ENCODE peak calls at places on chromosomes 3 and 15, in six cellular contexts. O, Y, A, C, D and T are unnamed samples.

GRCh38 chr15:22918056-22918455 is 62.1 kb downstream of the CYFIP1 start:
- DNase-seq in A (no peak), D (no peak), C (no peak), Y (no peak), O (no peak), T (no peak)

GRCh38 chr15:90261811-90262210 is 3.7 kb upstream of the NGRN start:
- DNase-seq in C (no peak), O (no peak), D (no peak), A (no peak), Y (no peak), T (no peak)

GRCh38 chr15:29788433-29789034 is 33.7 kb downstream of the TJP1 start:
- DNase-seq in D (no peak), A (no peak), C (no peak), Y (no peak), O (no peak), T (no peak)

GRCh38 chr3:32181370-32181769 is 57.1 kb upstream of the CMTM8 start:
- DNase-seq in A (no peak), D (no peak), O (no peak), Y (no peak), C (no peak), T (no peak)

GRCh38 chr15:50304856-50305255 is 39.3 kb upstream of the HDC start:
- DNase-seq in A (no peak), C (no peak), Y (no peak), O (no peak), D (no peak), T (no peak)

GRCh38 chr3:133890972-133891644 is 4.6 kb downstream of the RAB6B start:
- DNase-seq in A (no peak), O (no peak), D (no peak), C (peak; percentile 36), Y (no peak), T (no peak)

GRCh38 chr15:73876779-73877178 is 3.4 kb downstream of the TBC1D21 start:
- DNase-seq in O (no peak), D (no peak), C (no peak), Y (no peak), A (no peak), T (no peak)

GRCh38 chr15:40436116-40436891 is 4.4 kb upstream of the BAHD1 start:
- DNase-seq in D (no peak), Y (no peak), O (peak; percentile 72), C (peak; percentile 77), A (no peak), T (no peak)

GRCh38 chr15:38111070-38111469 is 141.6 kb upstream of the SPRED1 start:
- DNase-seq in Y (no peak), D (no peak), O (no peak), C (no peak), A (no peak), T (no peak)

GRCh38 chr3:153614563-153614962 is 452.5 kb downstream of the RAP2B start:
- DNase-seq in Y (no peak), D (no peak), C (no peak), A (no peak), O (no peak), T (no peak)

GRCh38 chr3:42702982-42703694 is 540 bp upstream of the HHATL start:
- DNase-seq in O (no peak), D (no peak), Y (no peak), A (peak; percentile 4), C (peak; percentile 39), T (no peak)

GRCh38 chr3:155958676-155959075 is 88.2 kb downstream of the GMPS start:
- DNase-seq in A (no peak), Y (no peak), C (no peak), O (no peak), D (no peak), T (no peak)

GRCh38 chr15:99442268-99442897 is 123.4 kb upstream of the MEF2A start:
- DNase-seq in O (no peak), C (no peak), D (no peak), A (no peak), Y (no peak), T (no peak)

GRCh38 chr3:158495503-158495902 is 75.5 kb upstream of the MLF1 start:
- DNase-seq in D (no peak), O (no peak), C (no peak), Y (no peak), A (no peak), T (no peak)

GRCh38 chr15:71559098-71559497 is 251.3 kb upstream of the NR2E3 start:
- DNase-seq in D (no peak), O (no peak), C (no peak), Y (no peak), A (no peak), T (no peak)

GRCh38 chr3:183253961-183254815 is 1.1 kb downstream of the B3GNT5 start:
- DNase-seq in Y (no peak), D (no peak), O (peak; percentile 46), A (peak; percentile 13), C (peak; percentile 78), T (peak; percentile 25)

GRCh38 chr3:186123012-186123411 is 14.1 kb upstream of the ETV5 start:
- DNase-seq in A (no peak), D (no peak), Y (no peak), O (no peak), C (no peak), T (no peak)

GRCh38 chr3:160701490-160701889 is 24.5 kb downstream of the ARL14 start:
- DNase-seq in O (no peak), C (no peak), Y (no peak), A (no peak), D (no peak), T (no peak)

GRCh38 chr3:168250415-168250861 is 154.7 kb upstream of the GOLIM4 start:
- DNase-seq in Y (no peak), O (no peak), A (peak; percentile 11), D (no peak), C (no peak), T (no peak)

GRCh38 chr3:183464480-183464879 is 36.1 kb upstream of the MCF2L2 start:
- DNase-seq in C (no peak), D (peak; percentile 78), O (no peak), Y (no peak), A (no peak), T (no peak)

GRCh38 chr3:62538706-62539356 is 165.5 kb upstream of the FEZF2 start:
- DNase-seq in Y (no peak), A (no peak), O (no peak), C (no peak), D (no peak), T (no peak)

GRCh38 chr3:139534444-139534812 is 5.1 kb downstream of the RBP1 start:
- DNase-seq in D (no peak), O (no peak), C (no peak), Y (no peak), A (no peak), T (no peak)

GRCh38 chr3:86961297-86961696 is 29.7 kb downstream of the VGLL3 start:
- DNase-seq in Y (no peak), A (no peak), C (no peak), D (no peak), O (no peak), T (no peak)

GRCh38 chr3:196431193-196432136 is 762 bp downstream of the UBXN7 start:
- DNase-seq in O (peak; percentile 57), D (peak; percentile 41), A (peak; percentile 37), C (peak; percentile 66), Y (no peak), T (no peak)

GRCh38 chr3:111253733-111254132 is 182.1 kb downstream of the NECTIN3 start:
- DNase-seq in C (no peak), D (no peak), O (no peak), Y (no peak), A (no peak), T (no peak)

GRCh38 chr3:182794806-182795369 is 1.6 kb downstream of the ATP11B start:
- DNase-seq in O (no peak), D (no peak), C (no peak), A (no peak), Y (no peak), T (no peak)

GRCh38 chr3:4993276-4994143 is 14.3 kb downstream of the BHLHE40 start:
- DNase-seq in A (no peak), Y (no peak), D (no peak), C (no peak), O (peak; percentile 42), T (no peak)

GRCh38 chr15:67133738-67134576 is 68.6 kb downstream of the SMAD3 start:
- DNase-seq in O (no peak), C (no peak), D (no peak), Y (no peak), A (peak; percentile 46), T (no peak)
- TF ChIP-seq POLR2A in O (no peak), C (no peak), D (no peak), Y (peak; percentile 71), A (no peak), T (peak; percentile 79)

GRCh38 chr3:113441051-113441770 is at the start of gene CFAP44:
- DNase-seq in Y (no peak), C (peak; percentile 94), A (no peak), D (peak; percentile 68), O (no peak), T (no peak)
- TF ChIP-seq TAF1 in Y (no peak), C (peak; percentile 33), A (no peak), D (no peak), O (no peak), T (no peak)

GRCh38 chr3:48430359-48431101 is 644 bp upstream of the PLXNB1 start:
- DNase-seq in C (no peak), O (no peak), Y (no peak), D (no peak), A (peak; percentile 18), T (no peak)

GRCh38 chr3:48428088-48428862 is 1.6 kb downstream of the PLXNB1 start:
- DNase-seq in A (no peak), Y (no peak), D (peak; percentile 90), C (peak; percentile 73), O (no peak), T (no peak)

GRCh38 chr3:48429416-48430358 is at the start of gene PLXNB1:
- DNase-seq in O (peak; percentile 82), D (peak; percentile 97), A (peak; percentile 87), C (peak; percentile 90), Y (no peak), T (peak; percentile 84)

GRCh38 chr3:48427630-48427962 is 2.3 kb downstream of the PLXNB1 start:
- DNase-seq in A (no peak), O (no peak), C (no peak), Y (no peak), D (no peak), T (no peak)

GRCh38 chr3:48428863-48429415 is 947 bp downstream of the PLXNB1 start:
- DNase-seq in C (peak; percentile 78), D (no peak), Y (no peak), A (no peak), O (no peak), T (no peak)
- TF ChIP-seq POLR2A in C (no peak), D (no peak), Y (no peak), A (no peak), O (no peak), T (no peak)

DNA sequence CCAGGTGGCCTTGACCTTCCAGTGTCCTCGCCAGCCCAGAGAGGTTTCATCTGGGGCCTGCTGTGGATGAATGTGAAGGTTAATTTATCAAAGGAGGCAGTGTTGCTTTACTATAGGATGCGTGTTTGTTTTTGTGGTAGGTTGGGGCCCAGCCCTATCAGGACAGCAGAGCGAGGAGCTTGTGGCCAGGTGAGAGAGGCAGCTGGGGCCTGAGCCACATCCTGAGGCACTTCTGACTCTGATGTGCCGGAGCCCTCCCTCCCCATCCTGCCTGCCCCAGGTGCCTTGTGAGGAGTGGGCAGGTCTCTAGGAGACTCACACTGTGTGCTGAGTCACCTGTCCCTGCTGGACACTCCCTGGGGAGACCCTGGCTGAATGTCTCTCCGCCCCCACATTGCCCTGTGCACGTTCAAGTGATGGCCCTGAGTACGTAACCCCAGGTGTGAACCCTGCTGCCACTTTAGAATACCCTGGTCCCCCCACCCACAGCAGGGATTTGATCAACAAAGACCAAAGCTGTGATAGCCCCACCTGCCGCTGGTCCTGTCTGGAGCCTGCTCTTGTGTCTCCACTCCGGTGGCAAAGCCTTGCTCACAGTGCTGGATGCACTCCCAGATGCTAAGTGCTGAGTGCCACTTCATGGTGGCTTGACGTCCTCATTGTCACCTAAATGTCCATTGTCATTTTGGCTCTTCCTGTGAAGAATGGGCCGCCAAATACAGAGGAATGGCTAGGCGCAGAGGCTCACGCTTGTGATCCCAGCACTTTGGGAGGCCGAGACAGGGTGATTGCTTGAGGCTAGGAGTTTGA is 16.0 kb downstream of the FBLN2 start:
- DNase-seq in A (no peak), C (no peak), Y (no peak), O (no peak), D (no peak), T (no peak)
- TF ChIP-seq TAF1 in A (no peak), C (no peak), Y (no peak), O (no peak), D (no peak), T (no peak)